ENCODE peak calls at places on chromosomes 3 and 15, in nine cellular contexts. R is EL; O is GM12892; U is astrocyte of the hippocampus; T is T-helper 1 cell; G is HepG2; B is HEK293T; V is activated CD4-positive, alpha-beta T cell treated with anti-CD3 and anti-CD28 coated beads, Interleukin-2, amount 50 U/mL, for 24 hours; F is BE2C. P is an unnamed sample.
A peak's percentile ranks its signal among the peaks of the same experiment; 100 is the strongest.

GRCh38 chr15:50126072-50126471 is 7.0 kb upstream of the ATP8B4 start:
- DNase-seq in T (no peak), O (no peak), B (no peak), U (no peak), V (no peak), R (no peak), F (no peak), G (no peak), P (no peak)

GRCh38 chr15:58348095-58348812 is 83.5 kb upstream of the LIPC start:
- DNase-seq in R (no peak), F (no peak), V (no peak), G (peak; percentile 50), O (no peak), T (peak; percentile 49), B (no peak), U (no peak), P (no peak)

GRCh38 chr15:73368301-73369072 is at the start of gene HCN4:
- DNase-seq in R (no peak), U (peak; percentile 46), G (no peak), T (no peak), V (no peak), F (no peak), B (peak; percentile 62), O (no peak), P (no peak)

GRCh38 chr3:37768107-37768809 is 93.4 kb upstream of the CTDSPL start:
- DNase-seq in U (no peak), R (no peak), B (peak; percentile 54), F (no peak), G (peak; percentile 40), O (no peak), T (no peak), V (no peak), P (no peak)

GRCh38 chr3:24365168-24365567 is 129.5 kb downstream of the THRB start:
- DNase-seq in U (peak; percentile 91), B (peak; percentile 55), G (peak; percentile 90), F (no peak), V (no peak), O (no peak), R (peak; percentile 91), T (no peak), P (peak; percentile 87)

GRCh38 chr3:52190294-52190841 is 7.6 kb upstream of the ALAS1 start:
- DNase-seq in B (no peak), O (no peak), F (no peak), T (no peak), V (no peak), G (no peak), U (peak; percentile 84), R (peak; percentile 82), P (no peak)

GRCh38 chr15:78685157-78685830 is 44.3 kb upstream of the CHRNB4 start:
- DNase-seq in O (no peak), B (no peak), T (no peak), V (no peak), R (no peak), G (no peak), F (peak; percentile 47), U (no peak), P (no peak)

GRCh38 chr3:175150812-175151411 is 291.8 kb downstream of the NAALADL2 start:
- DNase-seq in B (peak; percentile 6), R (no peak), V (no peak), T (no peak), F (peak; percentile 39), O (no peak), G (no peak), U (peak; percentile 43), P (peak; percentile 13)

GRCh38 chr15:78339559-78339958 is 594 bp upstream of the CRABP1 start:
- DNase-seq in U (no peak), O (no peak), V (no peak), G (no peak), F (no peak), R (no peak), T (no peak), B (no peak), P (no peak)

GRCh38 chr3:29026959-29027358 is 253.9 kb upstream of the RBMS3 start:
- DNase-seq in V (no peak), R (no peak), U (no peak), T (peak; percentile 25), B (no peak), O (no peak), G (no peak), F (no peak), P (no peak)

GRCh38 chr15:37132826-37133417 is 32.6 kb upstream of the MEIS2 start:
- DNase-seq in B (no peak), F (no peak), T (no peak), G (no peak), O (no peak), R (no peak), U (no peak), V (no peak), P (no peak)

GRCh38 chr3:159852821-159853505 is 135.7 kb upstream of the IL12A start:
- DNase-seq in T (no peak), F (peak; percentile 52), V (no peak), B (peak; percentile 18), R (peak; percentile 83), U (peak; percentile 87), G (no peak), O (no peak), P (no peak)

P was measured in epithelial cell of proximal tubule.